ENCODE peak calls at places on chromosomes 13 and 19, in five cellular contexts. Y, F, O, G and D are unnamed samples.

GRCh38 chr19:16337809-16338469 is 13.3 kb downstream of the KLF2 start:
- DNase-seq in Y (no peak), F (no peak), O (peak; percentile 61), G (no peak), D (no peak)

GRCh38 chr13:41468631-41469030 is 11.3 kb downstream of the RGCC start:
- DNase-seq in Y (no peak), F (no peak), O (no peak), G (no peak), D (no peak)

GRCh38 chr19:4414144-4414799 is 11.8 kb downstream of the CHAF1A start:
- DNase-seq in Y (no peak), F (no peak), O (no peak), G (no peak), D (no peak)

GRCh38 chr19:5628470-5628869 is 5.6 kb downstream of the SAFB start:
- DNase-seq in Y (no peak), F (no peak), O (no peak), G (no peak), D (no peak)

GRCh38 chr13:27403727-27404385 is 20.6 kb upstream of the GTF3A start:
- DNase-seq in Y (no peak), F (no peak), O (no peak), G (no peak), D (no peak)

GRCh38 chr13:95117092-95117491 is 184.2 kb downstream of the ABCC4 start:
- DNase-seq in Y (no peak), F (no peak), O (no peak), G (no peak), D (no peak)

GRCh38 chr13:111572956-111573355 is 252.5 kb downstream of the TEX29 start:
- DNase-seq in Y (no peak), F (no peak), O (no peak), G (no peak), D (no peak)

GRCh38 chr19:20051841-20052768 is 12.8 kb upstream of the ZNF682 start:
- DNase-seq in Y (peak; percentile 99), F (peak; percentile 100), O (peak; percentile 97), G (no peak), D (peak; percentile 98)

GRCh38 chr13:50116430-50116973 is 101.3 kb downstream of the KCNRG start:
- DNase-seq in Y (no peak), F (no peak), O (no peak), G (no peak), D (no peak)
- H3K4me1 ChIP-seq in Y (no peaks in the 10 kb centered on the region), F (no peaks in the 10 kb centered on the region), O (peaks cover 39% of the 10 kb centered on the region), G (no peaks in the 10 kb centered on the region), D (peaks cover 9% of the 10 kb centered on the region)

GRCh38 chr13:74974234-74974879 is 507.6 kb downstream of the TBC1D4 start:
- DNase-seq in Y (no peak), F (no peak), O (no peak), G (no peak), D (no peak)
- TF ChIP-seq POLR2AphosphoS5 in Y (no peak), F (no peak), O (no peak), G (no peak), D (no peak)

GRCh38 chr13:78599911-78600310 is 3.4 kb downstream of the POU4F1 start:
- DNase-seq in Y (no peak), F (no peak), O (no peak), G (no peak), D (no peak)
- H3K4me1 ChIP-seq in Y (peaks cover 4% of the 10 kb centered on the region), F (peaks cover 9% of the 10 kb centered on the region), O (peaks cover 27% of the 10 kb centered on the region), G (no peaks in the 10 kb centered on the region), D (peaks cover 43% of the 10 kb centered on the region)

GRCh38 chr19:49142866-49143335 is 12.3 kb downstream of the HRC start:
- DNase-seq in Y (peak; percentile 93), F (no peak), O (peak; percentile 89), G (no peak), D (no peak)
- TF ChIP-seq POLR2AphosphoS5 in Y (peak; percentile 91), F (peak; percentile 66), O (no peak), G (no peak), D (peak; percentile 56)

GRCh38 chr13:110249326-110249725 is 57.6 kb downstream of the COL4A1 start:
- DNase-seq in Y (no peak), F (no peak), O (peak; percentile 11), G (no peak), D (no peak)
- H3K4me1 ChIP-seq in Y (no peaks in the 10 kb centered on the region), F (peaks cover 2% of the 10 kb centered on the region), O (peaks cover 33% of the 10 kb centered on the region), G (no peaks in the 10 kb centered on the region), D (peaks cover 58% of the 10 kb centered on the region)